ENCODE peak calls at places on chromosome 10, in five cellular contexts. One of them, this sample, is unnamed. For H3K9me3, the result is how much of the 10 kb centered on the place peaks cover.

GRCh38 chr10:21726601-21727295 is 192.7 kb downstream of the MLLT10 start:
- DNase-seq in suprapubic skin: no peak
- DNase-seq in testis: no peak
- DNase-seq in IMR-90: peak
- DNase-seq in ovary: no peak
- DNase-seq in this sample: no peak

GRCh38 chr10:52871191-52871843 is 98.7 kb upstream of the MBL2 start:
- DNase-seq in ovary: no peak
- DNase-seq in suprapubic skin: no peak
- DNase-seq in testis: peak
- DNase-seq in IMR-90: no peak
- DNase-seq in this sample: no peak

GRCh38 chr10:51156913-51157312 is 82.6 kb downstream of the PRKG1 start:
- DNase-seq in ovary: no peak
- DNase-seq in IMR-90: peak
- DNase-seq in suprapubic skin: no peak
- DNase-seq in testis: no peak
- DNase-seq in this sample: no peak

GRCh38 chr10:97810476-97810875 is 38.7 kb upstream of the SFRP5 start:
- DNase-seq in suprapubic skin: no peak
- DNase-seq in testis: no peak
- DNase-seq in ovary: no peak
- DNase-seq in IMR-90: peak
- DNase-seq in this sample: no peak

GRCh38 chr10:63005246-63005645 is 127.9 kb upstream of the NRBF2 start:
- DNase-seq in ovary: no peak
- DNase-seq in IMR-90: no peak
- DNase-seq in suprapubic skin: no peak
- DNase-seq in testis: no peak
- DNase-seq in this sample: no peak

GRCh38 chr10:61330669-61331068 is 122.5 kb downstream of the TMEM26 start:
- DNase-seq in ovary: no peak
- DNase-seq in IMR-90: no peak
- DNase-seq in testis: no peak
- DNase-seq in suprapubic skin: no peak
- DNase-seq in this sample: no peak

GRCh38 chr10:127293640-127294039 is 97.2 kb upstream of the INSYN2A start:
- DNase-seq in suprapubic skin: no peak
- DNase-seq in IMR-90: no peak
- DNase-seq in ovary: no peak
- DNase-seq in testis: no peak
- DNase-seq in this sample: no peak

GRCh38 chr10:106614293-106614692 is 550.2 kb downstream of the SORCS1 start:
- DNase-seq in testis: no peak
- DNase-seq in IMR-90: no peak
- DNase-seq in ovary: no peak
- DNase-seq in suprapubic skin: no peak
- DNase-seq in this sample: no peak

GRCh38 chr10:86763404-86763803 is 7.0 kb downstream of the BMPR1A start:
- DNase-seq in testis: peak
- DNase-seq in suprapubic skin: no peak
- DNase-seq in IMR-90: no peak
- DNase-seq in ovary: peak
- DNase-seq in this sample: no peak

GRCh38 chr10:61000769-61001730 is 57.1 kb upstream of the RHOBTB1 start:
- DNase-seq in IMR-90: peak
- DNase-seq in ovary: no peak
- DNase-seq in testis: peak
- DNase-seq in suprapubic skin: no peak
- DNase-seq in this sample: no peak

GRCh38 chr10:75238182-75239180 is 2.7 kb upstream of the COMTD1 start:
- DNase-seq in testis: no peak
- DNase-seq in IMR-90: no peak
- DNase-seq in ovary: no peak
- DNase-seq in suprapubic skin: no peak
- DNase-seq in this sample: no peak

GRCh38 chr10:80070068-80070467 is 8.4 kb upstream of the TMEM254 start:
- DNase-seq in ovary: no peak
- DNase-seq in suprapubic skin: no peak
- DNase-seq in IMR-90: no peak
- DNase-seq in testis: peak
- DNase-seq in this sample: no peak

GRCh38 chr10:72194949-72195348 is 20.9 kb upstream of the ANAPC16 start:
- DNase-seq in IMR-90: no peak
- DNase-seq in ovary: no peak
- DNase-seq in suprapubic skin: no peak
- DNase-seq in testis: no peak
- DNase-seq in this sample: no peak

GRCh38 chr10:48614481-48615383 is 9.9 kb upstream of the ARHGAP22 start:
- DNase-seq in IMR-90: peak
- DNase-seq in testis: no peak
- DNase-seq in ovary: no peak
- DNase-seq in suprapubic skin: no peak
- DNase-seq in this sample: no peak

GRCh38 chr10:36608866-36609265 is 516.5 kb upstream of the ANKRD30A start:
- DNase-seq in testis: no peak
- DNase-seq in IMR-90: peak
- DNase-seq in suprapubic skin: no peak
- DNase-seq in ovary: no peak
- DNase-seq in this sample: no peak

GRCh38 chr10:9853405-9854010 is 1164.2 kb upstream of the CELF2 start:
- DNase-seq in testis: peak
- DNase-seq in ovary: no peak
- DNase-seq in suprapubic skin: no peak
- DNase-seq in IMR-90: no peak
- DNase-seq in this sample: no peak

GRCh38 chr10:114458955-114459354 is 54.7 kb upstream of the AFAP1L2 start:
- DNase-seq in IMR-90: peak
- DNase-seq in ovary: no peak
- DNase-seq in testis: peak
- DNase-seq in suprapubic skin: no peak
- DNase-seq in this sample: peak

GRCh38 chr10:106402455-106402854 is 762.1 kb downstream of the SORCS1 start:
- DNase-seq in IMR-90: peak
- DNase-seq in testis: no peak
- DNase-seq in suprapubic skin: no peak
- DNase-seq in ovary: no peak
- DNase-seq in this sample: no peak

GRCh38 chr10:98316661-98317060 is 48.7 kb upstream of the LOXL4 start:
- DNase-seq in suprapubic skin: no peak
- DNase-seq in IMR-90: peak
- DNase-seq in testis: no peak
- DNase-seq in ovary: no peak
- DNase-seq in this sample: no peak

GRCh38 chr10:22761569-22762220 is 47.3 kb upstream of the PIP4K2A start:
- DNase-seq in ovary: no peak
- DNase-seq in suprapubic skin: no peak
- DNase-seq in testis: no peak
- DNase-seq in IMR-90: peak
- DNase-seq in this sample: no peak

GRCh38 chr10:92124524-92125168 is 166.2 kb downstream of the CPEB3 start:
- DNase-seq in suprapubic skin: no peak
- DNase-seq in ovary: peak
- DNase-seq in testis: no peak
- DNase-seq in IMR-90: peak
- DNase-seq in this sample: no peak

GRCh38 chr10:75202321-75203096 is 8.1 kb upstream of the VDAC2 start:
- DNase-seq in ovary: no peak
- DNase-seq in IMR-90: peak
- DNase-seq in suprapubic skin: peak
- DNase-seq in testis: peak
- DNase-seq in this sample: peak

GRCh38 chr10:44968101-44968886 is 8.7 kb downstream of the RASSF4 start:
- DNase-seq in testis: peak
- DNase-seq in ovary: no peak
- DNase-seq in suprapubic skin: peak
- DNase-seq in IMR-90: no peak
- DNase-seq in this sample: peak

GRCh38 chr10:76779163-76779820 is 858.3 kb downstream of the KCNMA1 start:
- DNase-seq in testis: no peak
- DNase-seq in ovary: no peak
- DNase-seq in IMR-90: peak
- DNase-seq in suprapubic skin: no peak
- DNase-seq in this sample: no peak

GRCh38 chr10:26697922-26698608 is 564 bp downstream of the PDSS1 start:
- DNase-seq in IMR-90: no peak
- DNase-seq in testis: no peak
- DNase-seq in ovary: no peak
- DNase-seq in suprapubic skin: no peak
- DNase-seq in this sample: no peak

GRCh38 chr10:26696786-26697162 is 727 bp upstream of the PDSS1 start:
- DNase-seq in testis: no peak
- DNase-seq in suprapubic skin: no peak
- DNase-seq in IMR-90: peak
- DNase-seq in ovary: no peak
- DNase-seq in this sample: no peak

GRCh38 chr10:26698909-26699308 is 1.4 kb downstream of the PDSS1 start:
- DNase-seq in IMR-90: no peak
- DNase-seq in suprapubic skin: no peak
- DNase-seq in ovary: no peak
- DNase-seq in testis: no peak
- DNase-seq in this sample: no peak

GRCh38 chr10:26699631-26700030 is 2.1 kb downstream of the PDSS1 start:
- DNase-seq in ovary: no peak
- DNase-seq in suprapubic skin: no peak
- DNase-seq in IMR-90: no peak
- DNase-seq in testis: no peak
- DNase-seq in this sample: no peak

DNA sequence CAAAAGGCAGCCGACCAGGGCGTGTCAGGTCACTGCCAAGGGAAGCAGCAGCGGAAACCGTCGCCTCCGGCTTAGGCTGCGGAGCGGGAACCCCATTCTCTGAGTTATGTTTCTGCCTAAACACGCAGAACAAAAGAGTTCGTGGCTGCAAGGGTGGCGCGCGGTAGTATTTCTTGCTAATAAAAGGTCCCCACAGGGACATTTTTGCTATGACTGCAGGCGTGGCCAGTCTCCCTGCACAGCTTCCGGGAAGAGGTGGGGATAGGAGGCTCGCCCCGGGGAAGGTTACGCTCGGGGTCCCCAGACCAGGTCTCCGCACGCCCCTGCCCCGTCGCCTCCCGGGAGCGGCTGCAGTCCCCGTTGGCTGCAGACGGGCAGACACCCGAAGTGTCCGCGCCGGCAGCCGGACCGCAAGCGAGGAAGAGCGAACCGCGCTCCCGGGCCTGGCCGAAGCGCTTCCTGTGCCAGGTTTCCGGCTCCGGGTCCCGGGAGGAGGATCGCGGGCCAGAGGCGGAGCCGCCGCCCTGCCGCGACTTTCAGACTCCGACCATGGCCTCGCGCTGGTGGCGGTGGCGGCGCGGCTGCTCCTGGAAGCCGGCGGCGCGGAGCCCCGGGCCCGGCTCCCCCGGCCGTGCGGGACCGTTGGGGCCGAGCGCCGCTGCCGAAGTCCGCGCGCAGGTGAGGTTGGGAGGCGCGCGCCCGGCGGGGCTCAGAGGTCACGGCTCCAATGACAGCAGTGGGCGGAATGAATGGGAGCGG is at the start of gene PDSS1:
- DNase-seq in ovary: peak
- DNase-seq in testis: peak
- DNase-seq in IMR-90: peak
- DNase-seq in suprapubic skin: peak
- DNase-seq in this sample: peak
- TF ChIP-seq POLR2A in ovary: no peak
- TF ChIP-seq POLR2A in testis: no peak
- TF ChIP-seq POLR2A in IMR-90: no peak
- TF ChIP-seq POLR2A in suprapubic skin: no peak
- TF ChIP-seq POLR2A in this sample: peak

DNA sequence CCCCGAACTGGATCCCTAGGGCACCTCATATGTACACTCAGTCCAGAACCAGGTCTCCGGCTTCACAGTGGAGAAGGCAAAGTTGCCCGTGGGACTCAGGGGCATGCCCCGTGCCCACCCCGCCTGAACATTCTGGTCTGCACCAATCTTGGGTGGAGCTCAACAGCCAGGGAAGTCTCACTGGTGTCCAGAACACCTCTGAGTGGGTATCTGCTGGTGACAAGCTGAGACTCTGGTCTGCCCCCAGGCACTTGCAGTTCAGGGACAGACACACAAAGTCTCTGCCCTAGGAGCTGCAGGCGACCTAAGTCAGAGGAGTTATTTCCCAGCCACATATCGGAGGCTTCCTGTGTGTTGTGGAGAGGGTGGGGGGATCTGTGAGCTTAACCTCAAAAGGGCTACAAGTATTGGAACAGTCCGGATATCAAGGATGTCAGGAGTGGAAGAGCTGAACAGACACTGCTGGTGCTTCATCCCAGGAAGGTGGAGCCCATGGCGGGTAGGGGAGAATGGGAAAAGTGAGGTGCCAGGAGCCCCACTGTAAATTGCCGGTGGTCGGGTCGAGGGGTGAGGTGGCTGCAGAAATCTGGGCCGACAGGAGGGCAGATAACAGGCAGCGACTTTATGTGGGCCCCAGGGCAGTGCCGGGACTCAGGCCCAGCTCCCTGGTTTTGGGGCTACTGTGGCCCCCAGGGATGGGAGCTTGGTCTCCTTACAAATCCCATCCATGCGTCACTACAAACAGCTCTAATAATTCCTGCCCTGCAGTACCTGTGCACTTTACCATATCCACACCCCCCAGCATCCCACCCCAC is 8.6 kb upstream of the TLX1 start:
- DNase-seq in ovary: no peak
- DNase-seq in IMR-90: no peak
- DNase-seq in suprapubic skin: no peak
- DNase-seq in testis: no peak
- DNase-seq in this sample: no peak
- H3K4me3 ChIP-seq in ovary: no peak
- H3K4me3 ChIP-seq in IMR-90: no peak
- H3K4me3 ChIP-seq in suprapubic skin: peak
- H3K4me3 ChIP-seq in testis: no peak
- H3K4me3 ChIP-seq in this sample: peak

GRCh38 chr10:131082201-131082850 is 229.2 kb downstream of the TCERG1L start:
- DNase-seq in testis: no peak
- DNase-seq in ovary: no peak
- DNase-seq in suprapubic skin: no peak
- DNase-seq in IMR-90: no peak
- DNase-seq in this sample: no peak

GRCh38 chr10:131081786-131082185 is 229.7 kb downstream of the TCERG1L start:
- DNase-seq in testis: no peak
- DNase-seq in ovary: peak
- DNase-seq in suprapubic skin: no peak
- DNase-seq in IMR-90: no peak
- DNase-seq in this sample: no peak

GRCh38 chr10:131080571-131080970 is 230.9 kb downstream of the TCERG1L start:
- DNase-seq in testis: no peak
- DNase-seq in IMR-90: no peak
- DNase-seq in suprapubic skin: no peak
- DNase-seq in ovary: no peak
- DNase-seq in this sample: no peak

GRCh38 chr10:131082991-131083465 is 228.5 kb downstream of the TCERG1L start:
- DNase-seq in testis: no peak
- DNase-seq in suprapubic skin: no peak
- DNase-seq in ovary: no peak
- DNase-seq in IMR-90: no peak
- DNase-seq in this sample: no peak

GRCh38 chr10:131081386-131081785 is 230.1 kb downstream of the TCERG1L start:
- DNase-seq in ovary: peak
- DNase-seq in IMR-90: no peak
- DNase-seq in suprapubic skin: no peak
- DNase-seq in testis: peak
- DNase-seq in this sample: no peak
- H3K9me3 ChIP-seq in ovary: under half
- H3K9me3 ChIP-seq in IMR-90: half or more
- H3K9me3 ChIP-seq in suprapubic skin: under half
- H3K9me3 ChIP-seq in testis: under half
- H3K9me3 ChIP-seq in this sample: under half

GRCh38 chr10:95508730-95509129 is 52.4 kb downstream of the SORBS1 start:
- DNase-seq in ovary: peak
- DNase-seq in suprapubic skin: no peak
- DNase-seq in testis: peak
- DNase-seq in IMR-90: peak
- DNase-seq in this sample: no peak
- TF ChIP-seq POLR2A in ovary: no peak
- TF ChIP-seq POLR2A in suprapubic skin: no peak
- TF ChIP-seq POLR2A in testis: no peak
- TF ChIP-seq POLR2A in IMR-90: no peak
- TF ChIP-seq POLR2A in this sample: no peak